ENCODE peak calls at places on chromosomes 4 and X, in four cellular contexts. Y is left lung, X is cardiac fibroblast, E is A549. Z is an unnamed sample.
A peak's percentile ranks its signal among the peaks of the same experiment; 100 is the strongest.

GRCh38 chr4:44354172-44354571 is 94.4 kb downstream of the KCTD8 start:
- DNase-seq in X (no peak), E (no peak), Y (no peak), Z (no peak)

GRCh38 chr4:16715482-16715881 is 183.0 kb downstream of the LDB2 start:
- DNase-seq in Y (no peak), E (no peak), X (peak; percentile 7), Z (no peak)

GRCh38 chr4:180164799-180165198 is 2078.4 kb upstream of the TENM3 start:
- DNase-seq in E (no peak), Y (no peak), X (no peak), Z (no peak)

GRCh38 chrX:10101269-10101668 is 55.5 kb upstream of the CLCN4 start:
- DNase-seq in Y (no peak), E (no peak), X (no peak), Z (no peak)

GRCh38 chrX:121256653-121257052 is 209.2 kb downstream of the GLUD2 start:
- DNase-seq in Y (no peak), E (no peak), X (peak; percentile 63), Z (no peak)

GRCh38 chrX:104660092-104660491 is 94.1 kb downstream of the IL1RAPL2 start:
- DNase-seq in X (no peak), Y (no peak), E (no peak), Z (no peak)

GRCh38 chr4:41213563-41214157 is 682 bp downstream of the APBB2 start:
- DNase-seq in X (no peak), E (peak; percentile 21), Y (peak; percentile 79), Z (no peak)

GRCh38 chr4:8334786-8335460 is 65.4 kb downstream of the HTRA3 start:
- DNase-seq in E (no peak), X (no peak), Y (peak; percentile 29), Z (no peak)

GRCh38 chr4:47531241-47531953 is 46.3 kb downstream of the ATP10D start:
- DNase-seq in Y (no peak), E (no peak), X (peak; percentile 93), Z (no peak)

GRCh38 chrX:105775672-105776071 is 46.7 kb upstream of the NRK start:
- DNase-seq in Y (no peak), X (no peak), E (no peak), Z (no peak)

GRCh38 chr4:37742149-37742548 is 56.0 kb upstream of the RELL1 start:
- DNase-seq in Y (no peak), E (peak; percentile 3), X (peak; percentile 36), Z (no peak)

GRCh38 chrX:110698696-110699095 is 96.9 kb downstream of the CHRDL1 start:
- DNase-seq in E (no peak), X (no peak), Y (no peak), Z (no peak)

GRCh38 chr4:183326853-183327252 is 4.6 kb upstream of the CLDN24 start:
- DNase-seq in Y (no peak), E (no peak), X (peak; percentile 51), Z (no peak)

GRCh38 chrX:12984629-12985303 is 9.9 kb downstream of the TMSB4X start:
- DNase-seq in E (peak; percentile 43), X (peak; percentile 84), Y (no peak), Z (peak; percentile 68)

GRCh38 chr4:78379040-78379439 is 172.5 kb upstream of the ANXA3 start:
- DNase-seq in E (no peak), X (no peak), Y (no peak), Z (peak; percentile 3)

GRCh38 chrX:43504394-43504793 is 151.7 kb upstream of the MAOA start:
- DNase-seq in Y (no peak), E (no peak), X (no peak), Z (no peak)

GRCh38 chrX:120736989-120737388 is 107.1 kb upstream of the C1GALT1C1 start:
- DNase-seq in X (peak; percentile 56), Y (no peak), E (no peak), Z (no peak)

GRCh38 chrX:29652484-29652883 is 562.9 kb upstream of the MAGEB2 start:
- DNase-seq in X (peak; percentile 55), Y (no peak), E (no peak), Z (no peak)

GRCh38 chr4:125368684-125369083 is 53.9 kb downstream of the FAT4 start:
- DNase-seq in E (no peak), X (peak; percentile 91), Y (no peak), Z (no peak)
- H3K4me3 ChIP-seq in E (no peak overlapping the region), X (peak overlapping the region; percentile 25), Y (peak overlapping the region; percentile 2), Z (peak overlapping the region; percentile 32)

GRCh38 chrX:67544871-67545771 is 1.3 kb downstream of the AR start:
- DNase-seq in Y (peak; percentile 66), X (peak; percentile 54), E (no peak), Z (peak; percentile 22)

GRCh38 chrX:67543818-67544217 is at the start of gene AR:
- DNase-seq in X (peak; percentile 53), Y (peak; percentile 77), E (peak; percentile 15), Z (peak; percentile 56)

GRCh38 chrX:67544281-67544680 is 460 bp downstream of the AR start:
- DNase-seq in Y (peak; percentile 41), E (no peak), X (no peak), Z (peak; percentile 13)

GRCh38 chrX:67545772-67546495 is 2.1 kb downstream of the AR start:
- DNase-seq in Y (peak; percentile 68), E (no peak), X (no peak), Z (peak; percentile 7)

GRCh38 chrX:67546496-67547423 is 2.9 kb downstream of the AR start:
- DNase-seq in X (no peak), Y (no peak), E (no peak), Z (no peak)
- H3K4me3 ChIP-seq in X (peak overlapping the region; percentile 44), Y (peak overlapping the region; percentile 21), E (peak overlapping the region; percentile 59), Z (peak overlapping the region; percentile 17)

GRCh38 chr4:125200556-125200955 is 114.2 kb upstream of the FAT4 start:
- DNase-seq in E (no peak), Y (no peak), X (no peak), Z (no peak)
- H3K4me3 ChIP-seq in E (no peak overlapping the region), Y (no peak overlapping the region), X (no peak overlapping the region), Z (no peak overlapping the region)

GRCh38 chr4:1578301-1578781 is 105.8 kb downstream of the FAM53A start:
- DNase-seq in E (no peak), Y (peak; percentile 71), X (no peak), Z (no peak)
- H3K4me3 ChIP-seq in E (peak overlapping the region; percentile 60), Y (no peak overlapping the region), X (no peak overlapping the region), Z (no peak overlapping the region)

DNA sequence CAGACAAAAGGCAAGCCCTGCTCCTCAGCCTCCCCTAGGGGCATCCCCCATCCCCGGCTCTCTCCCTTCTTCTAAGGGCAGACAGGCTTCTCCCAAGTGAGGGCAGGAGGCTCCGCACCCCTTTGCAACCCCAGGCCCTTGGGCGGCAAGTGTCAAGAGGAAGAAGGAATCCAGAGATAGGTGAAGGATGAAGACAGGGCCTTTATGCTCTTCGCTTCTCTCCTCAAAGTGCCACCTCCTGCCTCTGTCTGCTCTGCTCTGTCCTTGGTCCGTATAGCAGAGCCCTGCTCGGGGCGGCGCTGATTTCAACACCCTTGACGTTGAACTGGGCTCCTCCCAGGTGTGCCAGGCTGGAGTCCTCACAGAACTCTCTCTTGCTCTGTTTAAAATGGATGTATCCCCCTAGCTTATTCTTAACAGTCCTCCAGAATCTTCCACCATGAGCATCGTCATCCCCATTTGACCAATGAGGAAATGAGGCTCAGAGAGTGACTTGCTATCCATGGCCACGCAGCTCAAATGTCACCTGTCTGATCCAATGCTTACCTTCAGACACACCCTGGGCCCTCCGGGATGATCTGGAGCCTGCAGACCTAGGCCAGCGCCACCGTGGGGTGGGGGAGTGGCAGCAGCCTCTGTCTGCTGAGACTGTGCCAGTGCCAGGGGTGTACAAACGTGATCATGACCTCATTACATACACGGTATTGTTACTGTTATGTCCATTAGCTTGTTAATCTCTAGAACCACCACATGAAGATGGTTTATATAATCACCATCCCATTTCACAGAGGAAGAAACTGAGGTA is 99.8 kb downstream of the PHKA2 start:
- DNase-seq in Y (no peak), E (no peak), X (no peak), Z (no peak)
- H3K4me3 ChIP-seq in Y (no peak overlapping the region), E (no peak overlapping the region), X (no peak overlapping the region), Z (no peak overlapping the region)

Z was measured in MG63.